ENCODE peak calls at places on chromosome 1, in four cellular contexts. R is small intestine; G is effector memory CD4-positive, alpha-beta T cell; P is right cardiac atrium. D is an unnamed sample. For H3K4me1 and H3K9me3, the result is how much of the 10 kb centered on the place peaks cover.

GRCh38 chr1:45340816-45341215 is 576 bp upstream of the MUTYH start:
- DNase-seq in R (no peak), G (no peak), P (no peak), D (no peak)

GRCh38 chr1:111202707-111203623 is 2.5 kb upstream of the DENND2D start:
- DNase-seq in R (peak), G (no peak), P (no peak), D (no peak)

GRCh38 chr1:167301355-167301754 is 80.7 kb downstream of the POU2F1 start:
- DNase-seq in R (no peak), G (no peak), P (no peak), D (no peak)

GRCh38 chr1:1307261-1307907 is 346 bp downstream of the ACAP3 start:
- DNase-seq in R (peak), G (no peak), P (peak), D (no peak)

GRCh38 chr1:16447641-16448040 is 7.1 kb downstream of the NECAP2 start:
- DNase-seq in R (no peak), G (no peak), P (no peak), D (no peak)

GRCh38 chr1:117106478-117106877 is 15.1 kb downstream of the TRIM45 start:
- DNase-seq in R (no peak), G (no peak), P (no peak), D (no peak)

GRCh38 chr1:169060010-169060722 is 46.3 kb upstream of the ATP1B1 start:
- DNase-seq in R (peak), G (no peak), P (no peak), D (no peak)

GRCh38 chr1:107076846-107077245 is 20.4 kb downstream of the PRMT6 start:
- DNase-seq in R (no peak), G (no peak), P (no peak), D (no peak)

GRCh38 chr1:200162258-200162657 is 134.7 kb downstream of the NR5A2 start:
- DNase-seq in R (peak), G (no peak), P (no peak), D (no peak)

GRCh38 chr1:9422921-9423505 is 116.3 kb upstream of the SLC25A33 start:
- DNase-seq in R (no peak), G (no peak), P (no peak), D (no peak)

GRCh38 chr1:109619655-109620395 is at the start of gene AMPD2:
- DNase-seq in R (peak), G (peak), P (peak), D (peak)

GRCh38 chr1:223242382-223242955 is 99.4 kb upstream of the TLR5 start:
- DNase-seq in R (no peak), G (no peak), P (no peak), D (no peak)

GRCh38 chr1:17933991-17934390 is 173.6 kb upstream of the IGSF21 start:
- DNase-seq in R (no peak), G (no peak), P (no peak), D (no peak)

GRCh38 chr1:119968068-119968492 is 71.8 kb upstream of the ADAM30 start:
- DNase-seq in R (peak), G (peak), P (peak), D (peak)

GRCh38 chr1:167430134-167430848 is 88.0 kb downstream of the CD247 start:
- DNase-seq in R (no peak), G (no peak), P (no peak), D (no peak)

GRCh38 chr1:112904071-112904830 is 51.7 kb downstream of the SLC16A1 start:
- DNase-seq in R (peak), G (no peak), P (no peak), D (no peak)

GRCh38 chr1:204358145-204358544 is 1.6 kb downstream of the PLEKHA6 start:
- DNase-seq in R (no peak), G (no peak), P (no peak), D (no peak)

GRCh38 chr1:83998205-83998598 is 730 bp downstream of the TTLL7 start:
- DNase-seq in R (no peak), G (no peak), P (no peak), D (no peak)

GRCh38 chr1:181390350-181391080 is 92.8 kb upstream of the CACNA1E start:
- DNase-seq in R (peak), G (no peak), P (no peak), D (no peak)

GRCh38 chr1:29831500-29832117 is 595.3 kb downstream of the PTPRU start:
- DNase-seq in R (no peak), G (no peak), P (no peak), D (no peak)
- H3K4me1 ChIP-seq in R (under half), G (under half), P (under half), D (under half)

GRCh38 chr1:152760551-152761190 is 2.8 kb downstream of the KPRP start:
- DNase-seq in R (no peak), G (no peak), P (no peak), D (no peak)
- H3K9me3 ChIP-seq in R (under half), G (under half), P (under half), D (under half)

GRCh38 chr1:27665016-27665651 is 6.9 kb downstream of the IFI6 start:
- DNase-seq in R (no peak), G (no peak), P (no peak), D (no peak)
- H3K4me1 ChIP-seq in R (under half), G (under half), P (under half), D (under half)

GRCh38 chr1:248686815-248687214 is 15.8 kb downstream of the OR14I1 start:
- DNase-seq in R (peak), G (no peak), P (no peak), D (no peak)
- H3K9me3 ChIP-seq in R (under half), G (under half), P (under half), D (under half)

DNA sequence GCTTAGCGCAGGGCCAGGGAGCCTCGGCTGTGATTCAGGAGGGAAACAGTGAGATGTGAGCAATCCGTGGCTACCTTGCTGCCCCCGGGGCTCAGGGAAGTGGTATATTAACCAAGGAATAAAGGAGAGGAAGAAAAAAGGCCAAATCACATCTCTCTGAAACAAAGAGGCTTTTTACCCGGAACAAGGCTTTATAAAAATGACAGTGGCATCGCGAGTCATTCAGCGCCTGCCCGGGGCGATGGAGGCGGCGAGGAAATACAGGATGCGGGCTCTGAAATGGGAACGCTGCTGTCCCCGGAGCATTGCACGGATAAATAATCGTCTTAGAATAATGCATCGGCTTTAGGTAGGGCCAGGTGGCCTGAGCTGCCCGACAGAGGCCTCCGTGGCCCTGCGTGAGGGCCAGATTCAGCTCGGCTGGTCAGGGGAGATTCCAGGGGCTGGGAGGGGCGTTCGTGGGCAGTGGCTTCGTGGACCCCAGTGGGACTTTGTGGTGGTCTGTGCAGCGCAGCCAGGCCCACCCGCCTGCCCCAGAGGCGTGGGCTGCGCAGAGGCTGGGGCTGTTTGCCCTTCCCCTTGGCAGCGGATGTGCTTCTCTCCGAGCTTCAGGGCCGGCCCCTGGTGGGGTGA is 104.2 kb downstream of the PRDM16 start:
- DNase-seq in R (no peak), G (no peak), P (no peak), D (no peak)
- H3K4me1 ChIP-seq in R (under half), G (under half), P (under half), D (under half)

GRCh38 chr1:248111157-248111556 is 16.2 kb downstream of the OR2L13 start:
- DNase-seq in R (no peak), G (no peak), P (no peak), D (no peak)
- H3K9me3 ChIP-seq in R (under half), G (under half), P (under half), D (under half)

GRCh38 chr1:24558902-24559791 is 3.3 kb downstream of the NCMAP start:
- DNase-seq in R (no peak), G (no peak), P (peak), D (peak)
- H3K4me1 ChIP-seq in R (under half), G (under half), P (under half), D (under half)

DNA sequence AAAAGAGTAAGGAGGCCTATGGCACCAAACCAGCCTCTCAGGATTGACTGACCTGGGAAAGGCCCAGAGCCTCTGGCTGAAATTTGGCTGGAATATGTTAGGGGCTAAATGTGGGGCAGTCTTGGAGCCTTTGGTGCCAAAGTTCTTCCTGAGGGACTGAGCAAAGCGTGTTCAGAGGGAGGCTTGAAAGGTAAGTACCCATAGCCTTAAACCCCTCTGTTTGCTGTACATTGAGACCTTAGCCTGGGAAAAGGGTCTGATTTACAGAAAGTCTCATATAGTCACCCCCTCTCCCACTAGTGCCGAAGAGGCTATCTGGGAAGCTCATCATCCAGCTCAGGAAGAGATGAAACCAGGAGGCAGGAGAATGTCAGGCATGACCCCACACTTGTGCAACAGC is at the start of gene LCE4A:
- DNase-seq in R (no peak), G (no peak), P (no peak), D (no peak)
- H3K9me3 ChIP-seq in R (under half), G (under half), P (under half), D (under half)

GRCh38 chr1:21317690-21318043 is 27.4 kb upstream of the ECE1 start:
- DNase-seq in R (no peak), G (no peak), P (peak), D (no peak)

GRCh38 chr1:21318057-21318713 is 27.9 kb upstream of the ECE1 start:
- DNase-seq in R (no peak), G (no peak), P (peak), D (no peak)

GRCh38 chr1:21319447-21320407 is 29.5 kb upstream of the ECE1 start:
- DNase-seq in R (no peak), G (no peak), P (peak), D (no peak)

GRCh38 chr1:21317035-21317689 is 26.9 kb upstream of the ECE1 start:
- DNase-seq in R (no peak), G (no peak), P (peak), D (peak)

DNA sequence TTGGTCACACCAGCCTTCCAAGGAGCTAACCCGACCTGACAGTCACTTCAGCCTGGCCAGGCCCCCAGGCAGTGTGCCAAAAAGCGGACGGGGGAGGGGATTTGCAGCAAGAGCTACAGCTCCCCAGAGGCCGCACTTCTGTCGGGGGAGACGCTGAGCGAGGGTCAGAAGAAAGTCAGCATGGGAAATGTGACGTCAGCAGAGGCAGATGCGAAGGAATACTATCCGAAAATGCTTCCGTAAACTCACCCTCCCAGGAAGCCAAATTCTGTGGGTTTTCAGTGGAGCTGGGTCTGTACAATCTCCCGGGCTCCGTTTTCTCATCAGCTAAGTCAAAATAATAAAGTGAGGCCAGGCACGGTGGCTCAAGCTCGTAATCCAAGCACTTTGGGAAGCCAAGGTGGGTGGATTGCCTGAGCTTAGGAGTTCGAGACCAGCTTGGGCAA is 28.5 kb upstream of the ECE1 start:
- DNase-seq in R (no peak), G (no peak), P (peak), D (peak)
- H3K4me1 ChIP-seq in R (under half), G (under half), P (under half), D (under half)